ENCODE peak calls at places on chromosomes 6 and 20, in six cellular contexts. One of them, this sample, is unnamed.

GRCh38 chr6:82525775-82526515 is 162.3 kb downstream of the TPBG start:
- DNase-seq in neural progenitor cell: no peak
- DNase-seq in breast epithelium: no peak
- DNase-seq in brain microvascular endothelial cell: no peak
- DNase-seq in spleen: no peak
- DNase-seq in SK-N-SH: peak; percentile 50
- DNase-seq in this sample: no peak

GRCh38 chr20:39144757-39145156 is 182.6 kb downstream of the DHX35 start:
- DNase-seq in neural progenitor cell: no peak
- DNase-seq in breast epithelium: no peak
- DNase-seq in brain microvascular endothelial cell: no peak
- DNase-seq in spleen: no peak
- DNase-seq in SK-N-SH: no peak
- DNase-seq in this sample: no peak

GRCh38 chr6:162640756-162641155 is 86.8 kb downstream of the PRKN start:
- DNase-seq in neural progenitor cell: no peak
- DNase-seq in breast epithelium: no peak
- DNase-seq in brain microvascular endothelial cell: no peak
- DNase-seq in spleen: no peak
- DNase-seq in SK-N-SH: no peak
- DNase-seq in this sample: no peak

GRCh38 chr20:24095753-24096152 is 107.2 kb upstream of the GGTLC1 start:
- DNase-seq in neural progenitor cell: no peak
- DNase-seq in breast epithelium: no peak
- DNase-seq in brain microvascular endothelial cell: no peak
- DNase-seq in spleen: no peak
- DNase-seq in SK-N-SH: no peak
- DNase-seq in this sample: no peak

GRCh38 chr6:47648031-47648430 is 50.3 kb upstream of the ADGRF4 start:
- DNase-seq in neural progenitor cell: no peak
- DNase-seq in breast epithelium: no peak
- DNase-seq in brain microvascular endothelial cell: no peak
- DNase-seq in spleen: no peak
- DNase-seq in SK-N-SH: no peak
- DNase-seq in this sample: no peak

GRCh38 chr6:108914235-108915022 is 66.2 kb downstream of the ARMC2 start:
- DNase-seq in neural progenitor cell: peak; percentile 58
- DNase-seq in breast epithelium: no peak
- DNase-seq in brain microvascular endothelial cell: no peak
- DNase-seq in spleen: no peak
- DNase-seq in SK-N-SH: peak; percentile 37
- DNase-seq in this sample: no peak

GRCh38 chr6:40695750-40696415 is 108.7 kb upstream of the LRFN2 start:
- DNase-seq in neural progenitor cell: no peak
- DNase-seq in breast epithelium: peak; percentile 85
- DNase-seq in brain microvascular endothelial cell: no peak
- DNase-seq in spleen: peak; percentile 66
- DNase-seq in SK-N-SH: no peak
- DNase-seq in this sample: no peak

GRCh38 chr6:141173529-141173928 is 959.2 kb upstream of the GJE1 start:
- DNase-seq in neural progenitor cell: no peak
- DNase-seq in breast epithelium: no peak
- DNase-seq in brain microvascular endothelial cell: no peak
- DNase-seq in spleen: no peak
- DNase-seq in SK-N-SH: no peak
- DNase-seq in this sample: no peak

GRCh38 chr6:169302716-169303115 is 49.1 kb upstream of the THBS2 start:
- DNase-seq in neural progenitor cell: no peak
- DNase-seq in breast epithelium: no peak
- DNase-seq in brain microvascular endothelial cell: no peak
- DNase-seq in spleen: no peak
- DNase-seq in SK-N-SH: no peak
- DNase-seq in this sample: no peak

DNA sequence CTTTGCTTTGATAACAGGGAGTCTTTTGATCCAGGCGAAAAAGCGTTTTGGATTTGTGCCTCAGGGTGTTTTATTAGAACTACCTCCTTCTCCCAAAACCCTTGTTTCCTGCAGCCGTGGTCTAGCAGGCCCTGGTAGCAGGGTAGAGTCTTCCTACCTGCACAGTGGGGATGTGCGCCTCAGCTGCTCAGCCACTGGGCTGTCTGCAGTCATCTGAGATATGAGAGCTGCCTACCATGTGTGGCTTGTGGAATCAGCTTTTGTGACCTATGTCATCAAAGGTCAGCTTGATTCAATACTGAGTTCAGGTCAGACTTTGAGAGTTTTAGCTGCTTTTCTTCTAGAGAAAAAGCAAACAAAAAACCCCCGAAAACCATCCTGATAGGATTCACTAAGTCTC is 279.5 kb downstream of the CLIC5 start:
- DNase-seq in neural progenitor cell: no peak
- DNase-seq in breast epithelium: no peak
- DNase-seq in brain microvascular endothelial cell: no peak
- DNase-seq in spleen: no peak
- DNase-seq in SK-N-SH: no peak
- DNase-seq in this sample: no peak
- H3K27ac ChIP-seq in neural progenitor cell: no peak overlapping the region
- H3K27ac ChIP-seq in breast epithelium: no peak overlapping the region
- H3K27ac ChIP-seq in brain microvascular endothelial cell: no peak overlapping the region
- H3K27ac ChIP-seq in spleen: no peak overlapping the region
- H3K27ac ChIP-seq in SK-N-SH: no peak overlapping the region
- H3K27ac ChIP-seq in this sample: no peak overlapping the region

GRCh38 chr6:56620229-56620868 is 22.3 kb downstream of the DST start:
- DNase-seq in neural progenitor cell: no peak
- DNase-seq in breast epithelium: no peak
- DNase-seq in brain microvascular endothelial cell: no peak
- DNase-seq in spleen: no peak
- DNase-seq in SK-N-SH: no peak
- DNase-seq in this sample: no peak

GRCh38 chr6:56616967-56617366 is 25.7 kb downstream of the DST start:
- DNase-seq in neural progenitor cell: peak; percentile 60
- DNase-seq in breast epithelium: no peak
- DNase-seq in brain microvascular endothelial cell: no peak
- DNase-seq in spleen: no peak
- DNase-seq in SK-N-SH: no peak
- DNase-seq in this sample: no peak

GRCh38 chr6:56613247-56613851 is 29.3 kb downstream of the DST start:
- DNase-seq in neural progenitor cell: no peak
- DNase-seq in breast epithelium: no peak
- DNase-seq in brain microvascular endothelial cell: no peak
- DNase-seq in spleen: no peak
- DNase-seq in SK-N-SH: no peak
- DNase-seq in this sample: no peak

DNA sequence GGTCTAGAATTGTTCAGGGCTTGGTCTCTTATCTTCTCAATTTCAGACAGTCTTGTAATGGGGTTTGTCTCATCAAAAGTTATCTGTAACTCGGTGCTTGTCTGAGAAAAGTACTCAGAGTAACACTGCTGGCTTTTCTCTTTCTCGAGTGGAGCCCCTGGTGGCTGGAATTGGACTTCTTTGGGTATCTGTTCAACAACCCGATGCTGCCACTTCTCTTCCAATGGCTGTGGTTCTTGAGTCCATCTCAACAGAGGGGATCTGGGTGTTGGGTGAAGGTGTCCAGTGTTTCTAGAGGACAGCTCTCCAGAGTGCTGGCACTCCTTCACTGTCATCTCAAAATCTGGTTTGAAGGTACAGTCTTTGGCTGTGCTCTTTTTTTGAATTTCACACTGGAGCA is 24.6 kb downstream of the DST start:
- DNase-seq in neural progenitor cell: no peak
- DNase-seq in breast epithelium: no peak
- DNase-seq in brain microvascular endothelial cell: no peak
- DNase-seq in spleen: no peak
- DNase-seq in SK-N-SH: no peak
- DNase-seq in this sample: no peak
- TF ChIP-seq CTCF in neural progenitor cell: peak; percentile 13
- TF ChIP-seq CTCF in breast epithelium: no peak
- TF ChIP-seq CTCF in brain microvascular endothelial cell: peak; percentile 48
- TF ChIP-seq CTCF in spleen: no peak
- TF ChIP-seq CTCF in SK-N-SH: peak; percentile 38
- TF ChIP-seq CTCF in this sample: no peak

DNA sequence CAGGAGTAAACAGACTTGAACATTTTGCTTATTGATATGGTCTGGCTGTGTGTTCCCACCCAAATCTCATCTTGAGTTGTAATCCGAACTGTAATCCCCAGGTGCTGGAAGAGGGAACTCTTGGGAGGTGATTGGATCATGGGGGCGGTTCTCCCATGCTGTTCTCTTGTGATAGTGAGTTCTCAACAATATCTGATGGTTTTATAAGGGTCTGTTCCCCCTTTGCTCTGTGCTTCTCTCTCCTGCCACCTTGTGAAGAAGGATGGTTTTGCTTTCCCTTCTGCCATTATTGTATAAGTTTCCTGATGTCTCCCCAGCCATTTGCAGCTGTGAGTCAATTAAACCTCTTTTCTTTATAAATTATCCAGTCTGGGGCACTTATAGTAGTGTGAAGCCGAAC is 40.0 kb downstream of the MYLIP start:
- DNase-seq in neural progenitor cell: peak; percentile 59
- DNase-seq in breast epithelium: no peak
- DNase-seq in brain microvascular endothelial cell: peak; percentile 31
- DNase-seq in spleen: no peak
- DNase-seq in SK-N-SH: no peak
- DNase-seq in this sample: no peak
- H3K4me3 ChIP-seq in neural progenitor cell: no peak overlapping the region
- H3K4me3 ChIP-seq in breast epithelium: no peak overlapping the region
- H3K4me3 ChIP-seq in brain microvascular endothelial cell: no peak overlapping the region
- H3K4me3 ChIP-seq in spleen: no peak overlapping the region
- H3K4me3 ChIP-seq in SK-N-SH: no peak overlapping the region
- H3K4me3 ChIP-seq in this sample: no peak overlapping the region

DNA sequence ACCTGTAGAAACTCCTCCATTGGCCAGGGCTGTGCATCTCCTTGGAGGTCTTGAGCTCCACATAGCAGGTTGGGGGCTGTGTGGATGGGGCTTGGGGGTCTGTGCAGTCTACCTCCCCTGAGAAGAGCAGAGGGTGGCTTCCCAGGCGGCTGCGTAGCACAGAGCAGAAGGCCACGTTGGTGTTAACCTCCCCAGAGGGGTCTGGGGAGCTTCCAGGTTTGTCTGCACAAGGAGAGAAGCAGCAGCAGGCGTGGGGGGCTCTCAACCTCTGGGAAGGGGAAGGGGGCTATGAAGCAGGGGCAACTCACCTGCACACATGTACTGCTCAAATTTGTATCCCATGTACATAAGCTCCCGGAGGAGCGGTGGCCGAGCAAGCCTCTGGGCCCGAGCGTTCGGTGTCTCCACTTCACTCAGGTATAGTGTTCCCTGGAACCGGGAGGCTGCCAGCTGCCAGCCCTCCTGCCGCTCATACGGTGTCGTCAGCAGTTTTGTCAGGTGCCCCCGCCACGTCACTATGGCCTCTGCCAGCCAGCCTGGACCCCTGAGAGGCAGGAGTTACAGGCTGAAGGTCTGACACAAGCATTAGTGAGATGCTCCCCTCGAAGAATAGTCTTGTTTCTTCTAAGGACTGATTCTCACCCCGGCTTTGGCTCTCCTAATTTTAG is 1.2 kb downstream of the DXO start:
- DNase-seq in neural progenitor cell: no peak
- DNase-seq in breast epithelium: no peak
- DNase-seq in brain microvascular endothelial cell: no peak
- DNase-seq in spleen: peak; percentile 84
- DNase-seq in SK-N-SH: peak; percentile 44
- DNase-seq in this sample: no peak
- H3K27ac ChIP-seq in neural progenitor cell: no peak overlapping the region
- H3K27ac ChIP-seq in breast epithelium: peak overlapping the region; percentile 99
- H3K27ac ChIP-seq in brain microvascular endothelial cell: peak overlapping the region; percentile 99
- H3K27ac ChIP-seq in spleen: peak overlapping the region; percentile 99
- H3K27ac ChIP-seq in SK-N-SH: peak overlapping the region; percentile 97
- H3K27ac ChIP-seq in this sample: peak overlapping the region; percentile 91

GRCh38 chr20:63496404-63497120 is 2.3 kb downstream of the EEF1A2 start:
- DNase-seq in neural progenitor cell: no peak
- DNase-seq in breast epithelium: no peak
- DNase-seq in brain microvascular endothelial cell: no peak
- DNase-seq in spleen: no peak
- DNase-seq in SK-N-SH: no peak
- DNase-seq in this sample: no peak
- TF ChIP-seq CTCF in neural progenitor cell: no peak
- TF ChIP-seq CTCF in breast epithelium: no peak
- TF ChIP-seq CTCF in brain microvascular endothelial cell: no peak
- TF ChIP-seq CTCF in spleen: no peak
- TF ChIP-seq CTCF in SK-N-SH: no peak
- TF ChIP-seq CTCF in this sample: no peak

GRCh38 chr6:24909281-24910216 is 26.2 kb downstream of the RIPOR2 start:
- DNase-seq in neural progenitor cell: no peak
- DNase-seq in breast epithelium: no peak
- DNase-seq in brain microvascular endothelial cell: no peak
- DNase-seq in spleen: no peak
- DNase-seq in SK-N-SH: no peak
- DNase-seq in this sample: no peak
- H3K4me3 ChIP-seq in neural progenitor cell: peak overlapping the region; percentile 85
- H3K4me3 ChIP-seq in breast epithelium: peak overlapping the region; percentile 56
- H3K4me3 ChIP-seq in brain microvascular endothelial cell: peak overlapping the region; percentile 1
- H3K4me3 ChIP-seq in spleen: peak overlapping the region; percentile 35
- H3K4me3 ChIP-seq in SK-N-SH: no peak overlapping the region
- H3K4me3 ChIP-seq in this sample: peak overlapping the region; percentile 76

DNA sequence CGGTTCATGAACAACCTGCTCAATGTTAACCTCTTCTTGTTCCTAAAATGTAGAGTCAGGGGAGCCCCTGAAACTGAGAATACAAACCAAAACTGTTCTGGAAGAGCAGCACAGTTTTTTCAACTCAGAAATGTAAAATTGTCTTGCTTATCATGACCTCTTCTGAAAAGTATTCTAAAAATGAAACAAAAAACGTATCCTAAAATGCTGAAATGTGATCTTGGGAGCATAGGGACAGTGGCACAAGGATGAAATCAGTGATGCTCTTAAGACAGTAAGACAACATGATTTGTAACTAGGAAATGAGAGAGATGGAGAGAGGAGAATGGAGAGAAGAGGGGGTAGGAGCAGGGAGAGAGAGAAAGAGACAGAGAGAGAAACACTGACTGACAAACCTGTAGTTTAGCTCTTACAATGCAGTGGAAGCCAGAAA is 27.5 kb downstream of the NCOA7 start:
- DNase-seq in neural progenitor cell: no peak
- DNase-seq in breast epithelium: no peak
- DNase-seq in brain microvascular endothelial cell: no peak
- DNase-seq in spleen: no peak
- DNase-seq in SK-N-SH: no peak
- DNase-seq in this sample: no peak
- H3K27ac ChIP-seq in neural progenitor cell: no peak overlapping the region
- H3K27ac ChIP-seq in breast epithelium: peak overlapping the region; percentile 46
- H3K27ac ChIP-seq in brain microvascular endothelial cell: no peak overlapping the region
- H3K27ac ChIP-seq in spleen: peak overlapping the region; percentile 30
- H3K27ac ChIP-seq in SK-N-SH: peak overlapping the region; percentile 19
- H3K27ac ChIP-seq in this sample: peak overlapping the region; percentile 1

GRCh38 chr6:148021715-148022114 is 320.9 kb upstream of the SASH1 start:
- DNase-seq in neural progenitor cell: no peak
- DNase-seq in breast epithelium: no peak
- DNase-seq in brain microvascular endothelial cell: no peak
- DNase-seq in spleen: no peak
- DNase-seq in SK-N-SH: no peak
- DNase-seq in this sample: no peak

GRCh38 chr6:148021135-148021534 is 321.5 kb upstream of the SASH1 start:
- DNase-seq in neural progenitor cell: no peak
- DNase-seq in breast epithelium: no peak
- DNase-seq in brain microvascular endothelial cell: no peak
- DNase-seq in spleen: no peak
- DNase-seq in SK-N-SH: no peak
- DNase-seq in this sample: no peak

GRCh38 chr6:148016013-148016412 is 326.6 kb upstream of the SASH1 start:
- DNase-seq in neural progenitor cell: no peak
- DNase-seq in breast epithelium: no peak
- DNase-seq in brain microvascular endothelial cell: no peak
- DNase-seq in spleen: no peak
- DNase-seq in SK-N-SH: no peak
- DNase-seq in this sample: no peak
- TF ChIP-seq CTCF in neural progenitor cell: no peak
- TF ChIP-seq CTCF in breast epithelium: no peak
- TF ChIP-seq CTCF in brain microvascular endothelial cell: no peak
- TF ChIP-seq CTCF in spleen: no peak
- TF ChIP-seq CTCF in SK-N-SH: no peak
- TF ChIP-seq CTCF in this sample: no peak

This sample was measured in thoracic aorta.